ENCODE peak calls at places on chromosomes 13 and 19, in eight cellular contexts. W, O, M, V, I, L, D and R are unnamed samples. For H3K27me3, the result is how much of the 10 kb centered on the place peaks cover.

GRCh38 chr13:48808689-48809088 is 155.0 kb downstream of the CYSLTR2 start:
- DNase-seq in L (no peak), D (no peak), I (no peak), M (no peak), W (no peak), O (no peak), V (no peak), R (no peak)

GRCh38 chr19:45638930-45639729 is at the start of gene EML2:
- DNase-seq in V (no peak), D (peak), W (peak), M (no peak), I (peak), O (no peak), L (peak), R (no peak)

GRCh38 chr19:28710278-28710677 is 502.7 kb downstream of the UQCRFS1 start:
- DNase-seq in D (no peak), I (no peak), W (no peak), O (no peak), V (no peak), M (no peak), L (no peak), R (no peak)

GRCh38 chr13:52879950-52880650 is 31.7 kb upstream of the PCDH8 start:
- DNase-seq in M (no peak), O (no peak), I (no peak), D (no peak), W (no peak), V (no peak), L (no peak), R (no peak)

GRCh38 chr19:50537306-50537685 is 23.6 kb upstream of the ASPDH start:
- DNase-seq in M (no peak), V (no peak), D (no peak), I (no peak), L (no peak), W (no peak), O (no peak), R (no peak)

GRCh38 chr13:34942732-34943674 is 933 bp downstream of the NBEA start:
- DNase-seq in O (peak), L (peak), M (peak), I (no peak), D (peak), W (peak), V (peak), R (peak)

GRCh38 chr13:33509642-33510229 is 224.2 kb upstream of the STARD13 start:
- DNase-seq in I (no peak), O (peak), M (no peak), L (peak), V (peak), W (peak), D (peak), R (peak)

GRCh38 chr13:89457977-89458376 is 1786.8 kb downstream of the SLITRK5 start:
- DNase-seq in O (no peak), I (no peak), V (no peak), L (no peak), D (no peak), W (no peak), M (no peak), R (no peak)

GRCh38 chr13:107043016-107043957 is 475.4 kb upstream of the ARGLU1 start:
- DNase-seq in D (no peak), O (no peak), M (no peak), I (no peak), L (no peak), V (no peak), W (no peak), R (no peak)

GRCh38 chr13:37127706-37128241 is 22.3 kb upstream of the CSNK1A1L start:
- DNase-seq in D (peak), V (no peak), W (no peak), I (no peak), L (peak), O (no peak), M (no peak), R (no peak)

GRCh38 chr13:76717092-76717491 is 169.1 kb downstream of the KCTD12 start:
- DNase-seq in I (no peak), D (no peak), W (no peak), L (no peak), V (peak), M (no peak), O (no peak), R (no peak)

GRCh38 chr19:46963093-46963734 is 56.4 kb upstream of the NPAS1 start:
- DNase-seq in M (no peak), L (no peak), O (no peak), D (no peak), I (no peak), V (no peak), W (no peak), R (no peak)

GRCh38 chr13:51502206-51502651 is 49.4 kb upstream of the INTS6 start:
- DNase-seq in M (no peak), D (no peak), L (no peak), V (no peak), W (no peak), I (no peak), O (no peak), R (no peak)

GRCh38 chr13:24650157-24650556 is 30.1 kb upstream of the ATP12A start:
- DNase-seq in M (no peak), L (no peak), V (no peak), O (no peak), W (no peak), D (no peak), I (no peak), R (no peak)

GRCh38 chr13:70842062-70842644 is 733.9 kb upstream of the KLHL1 start:
- DNase-seq in D (no peak), W (no peak), V (no peak), I (no peak), M (no peak), L (no peak), O (no peak), R (no peak)

GRCh38 chr19:50843701-50844221 is 10.4 kb upstream of the KLK15 start:
- DNase-seq in I (no peak), L (no peak), V (no peak), D (no peak), W (no peak), M (no peak), O (no peak), R (no peak)

GRCh38 chr13:108787709-108788394 is 158.4 kb downstream of the MYO16 start:
- DNase-seq in M (no peak), W (no peak), L (no peak), D (no peak), O (no peak), V (no peak), I (no peak), R (no peak)

GRCh38 chr19:33394723-33395560 is 21.4 kb downstream of the CEBPG start:
- DNase-seq in V (no peak), W (no peak), M (peak), I (peak), L (no peak), O (no peak), D (peak), R (peak)

GRCh38 chr13:58573742-58574141 is 942.2 kb downstream of the PCDH17 start:
- DNase-seq in M (no peak), D (no peak), O (no peak), W (no peak), L (no peak), V (no peak), I (no peak), R (no peak)

GRCh38 chr19:3442487-3443071 is 37.7 kb downstream of the SMIM24 start:
- DNase-seq in W (no peak), O (no peak), L (no peak), D (no peak), I (no peak), V (no peak), M (no peak), R (peak)

GRCh38 chr19:17575871-17576757 is 20.7 kb downstream of the COLGALT1 start:
- DNase-seq in L (no peak), W (no peak), V (no peak), O (no peak), I (no peak), M (no peak), D (no peak), R (no peak)

GRCh38 chr19:13505761-13506549 is at the start of gene CACNA1A:
- DNase-seq in D (no peak), O (no peak), L (no peak), W (no peak), M (no peak), I (no peak), V (no peak), R (no peak)

GRCh38 chr13:23905766-23906165 is 8.5 kb upstream of the C1QTNF9B start:
- DNase-seq in D (no peak), I (no peak), M (no peak), V (no peak), O (no peak), W (no peak), L (no peak), R (no peak)

GRCh38 chr13:27524981-27525975 is 74.9 kb upstream of the MTIF3 start:
- DNase-seq in I (no peak), V (no peak), M (no peak), D (no peak), L (no peak), O (no peak), W (no peak), R (no peak)

GRCh38 chr13:56561327-56561726 is 579.4 kb upstream of the PRR20A start:
- DNase-seq in W (no peak), V (no peak), I (no peak), O (no peak), L (no peak), D (no peak), M (no peak), R (no peak)

GRCh38 chr13:42696191-42696590 is 85.2 kb upstream of the FAM216B start:
- DNase-seq in I (no peak), V (no peak), O (no peak), W (no peak), D (no peak), L (no peak), M (no peak), R (no peak)

GRCh38 chr19:43774103-43774939 is 6.5 kb downstream of the KCNN4 start:
- DNase-seq in D (peak), L (peak), V (peak), M (peak), W (no peak), O (peak), I (peak), R (peak)

GRCh38 chr13:80386592-80386991 is 45.7 kb upstream of the SPRY2 start:
- DNase-seq in D (peak), M (no peak), W (no peak), V (no peak), I (no peak), L (no peak), O (no peak), R (no peak)

GRCh38 chr19:14003279-14004051 is 2.7 kb downstream of the RFX1 start:
- DNase-seq in W (no peak), I (no peak), O (no peak), M (no peak), D (no peak), L (peak), V (no peak), R (no peak)

GRCh38 chr13:78317030-78317429 is 286.3 kb downstream of the POU4F1 start:
- DNase-seq in W (no peak), D (no peak), M (no peak), L (no peak), I (no peak), O (no peak), V (no peak), R (no peak)

GRCh38 chr13:110449225-110450015 is 112.1 kb downstream of the RAB20 start:
- DNase-seq in D (no peak), I (no peak), W (no peak), O (no peak), M (no peak), V (no peak), L (no peak), R (no peak)

GRCh38 chr13:96940961-96941360 is 53.3 kb downstream of the OXGR1 start:
- DNase-seq in D (no peak), L (no peak), V (no peak), W (no peak), M (no peak), I (no peak), O (no peak), R (no peak)

GRCh38 chr19:56097776-56098175 is 23.3 kb downstream of the ZNF787 start:
- DNase-seq in W (no peak), L (no peak), M (no peak), I (no peak), V (no peak), D (no peak), O (no peak), R (no peak)

GRCh38 chr13:29905845-29906244 is 55.4 kb upstream of the UBL3 start:
- DNase-seq in V (no peak), L (no peak), W (no peak), I (peak), O (no peak), M (no peak), D (peak), R (no peak)

DNA sequence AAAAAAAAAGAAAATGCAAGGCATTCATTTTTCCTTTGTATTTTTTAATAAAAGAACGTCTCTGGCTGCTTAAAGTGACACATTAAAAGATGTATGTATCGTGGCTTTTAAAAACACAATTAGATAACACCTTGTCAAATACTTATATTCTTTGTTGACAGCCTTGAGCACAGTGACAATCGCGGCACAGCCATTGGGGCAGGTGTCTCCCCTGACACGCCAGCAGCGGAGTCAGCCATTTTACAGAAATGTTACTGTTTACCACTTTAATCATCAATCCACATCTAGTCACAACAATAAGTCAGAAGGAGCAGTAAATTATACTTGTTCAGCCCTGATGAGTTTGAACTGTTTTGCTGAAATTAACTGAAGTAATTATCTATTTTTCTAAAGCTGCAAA is 224.1 kb downstream of the ZNF536 start:
- DNase-seq in L (no peak), O (no peak), V (no peak), M (no peak), D (no peak), I (no peak), W (peak), R (no peak)
- H3K27me3 ChIP-seq in L (under half), O (under half), V (under half), M (under half), D (under half), I (under half), W (under half), R (under half)

DNA sequence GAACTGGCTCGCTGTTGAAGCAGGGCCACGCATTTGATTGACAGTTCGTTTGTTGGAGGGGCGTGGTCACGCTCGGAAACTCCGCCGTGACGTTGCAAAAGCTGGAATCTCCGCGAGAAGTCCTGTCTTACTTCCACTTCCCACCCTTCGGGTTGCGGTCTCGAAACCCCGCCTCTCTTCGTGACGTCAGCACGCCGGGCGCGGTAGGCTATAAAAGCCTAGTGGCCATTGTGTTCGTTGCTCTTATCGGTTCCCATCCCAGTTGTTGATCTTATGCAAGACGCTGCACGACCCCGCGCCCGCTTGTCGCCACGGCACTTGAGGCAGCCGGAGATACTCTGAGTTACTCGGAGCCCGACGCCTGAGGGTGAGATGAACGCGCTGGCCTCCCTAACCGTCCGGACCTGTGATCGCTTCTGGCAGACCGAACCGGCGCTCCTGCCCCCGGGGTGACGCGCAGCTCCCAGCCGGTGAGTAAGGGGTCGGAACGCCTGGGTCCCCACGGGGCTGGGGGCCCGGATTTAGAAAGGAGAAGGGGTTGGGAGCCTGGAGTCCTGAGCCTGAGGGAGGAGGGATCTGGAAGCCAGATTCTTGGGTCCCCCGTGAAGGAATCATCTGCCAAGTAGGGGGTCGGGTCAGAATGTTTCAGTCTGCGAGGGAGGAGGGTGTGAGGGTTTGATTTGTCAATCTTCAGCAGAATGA is at the start of gene PPP1R15A:
- DNase-seq in I (peak), V (peak), W (peak), O (peak), M (peak), L (peak), D (peak), R (peak)
- TF ChIP-seq POLR2A in I (peak), V (peak), W (peak), O (peak), M (peak), L (peak), D (peak), R (peak)

GRCh38 chr19:41192574-41193419 is at the start of gene CYP2S1:
- DNase-seq in W (no peak), I (no peak), V (no peak), O (no peak), M (no peak), D (peak), L (no peak), R (no peak)
- H3K27ac ChIP-seq in W (no peak), I (no peak), V (no peak), O (no peak), M (no peak), D (no peak), L (no peak), R (no peak)

GRCh38 chr19:55080915-55081772 is 5.5 kb downstream of the EPS8L1 start:
- DNase-seq in D (peak), V (peak), W (no peak), L (peak), I (peak), M (peak), O (no peak), R (peak)
- H3K27me3 ChIP-seq in D (under half), V (half or more), W (half or more), L (under half), I (under half), M (under half), O (under half), R (half or more)

DNA sequence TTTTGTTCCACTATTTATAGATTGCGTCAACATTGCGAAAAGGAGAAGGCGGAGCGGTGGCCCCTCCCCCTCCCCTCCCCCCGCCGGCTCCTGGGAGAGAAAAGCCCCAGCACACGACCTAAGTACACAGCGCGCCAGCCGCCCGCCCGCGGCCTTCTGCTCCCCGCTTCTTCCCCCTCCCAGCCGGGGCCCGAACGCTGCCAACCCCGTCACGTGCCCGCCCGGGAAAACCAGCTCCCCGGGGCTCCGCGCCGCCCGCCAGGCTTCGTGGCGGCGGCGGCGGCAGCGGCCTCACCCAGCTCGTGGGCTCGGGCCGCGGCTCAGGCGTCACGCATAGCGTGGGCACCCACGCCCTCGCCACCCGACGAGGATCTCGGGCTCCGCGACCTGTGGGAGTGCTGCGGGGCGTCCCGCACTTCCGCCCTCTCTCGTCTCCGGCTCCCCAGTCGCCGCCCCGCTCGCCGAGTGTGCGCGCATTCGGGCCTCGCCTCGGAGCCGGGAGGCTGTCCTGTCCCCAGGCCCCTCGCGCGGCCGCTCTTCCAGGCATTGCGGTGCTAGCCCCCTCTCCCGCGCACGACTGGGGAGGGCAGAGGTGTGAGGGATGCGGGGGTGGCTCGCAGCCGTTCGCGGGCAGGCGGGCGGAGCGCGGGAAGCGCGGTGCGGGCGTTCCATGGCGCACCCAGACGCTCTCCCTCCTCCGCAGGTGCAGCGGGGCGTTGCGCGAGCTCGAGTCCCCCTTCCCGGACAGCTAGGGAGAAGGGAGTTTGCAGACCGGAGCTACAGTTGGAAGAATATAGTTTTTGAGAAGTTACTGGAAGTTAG is 110.5 kb downstream of the KCNRG start:
- DNase-seq in O (peak), M (peak), L (peak), V (peak), D (peak), I (peak), W (peak), R (peak)
- TF ChIP-seq POLR2A in O (no peak), M (peak), L (peak), V (peak), D (peak), I (peak), W (peak), R (peak)

GRCh38 chr13:99384468-99384867 is 77.3 kb upstream of the GPR183 start:
- DNase-seq in O (no peak), M (no peak), D (no peak), I (no peak), V (no peak), W (no peak), L (no peak), R (no peak)
- H3K27ac ChIP-seq in O (no peak), M (no peak), D (no peak), I (no peak), V (no peak), W (no peak), L (no peak), R (no peak)

GRCh38 chr19:54428323-54429175 is 13.3 kb downstream of the TTYH1 start:
- DNase-seq in L (no peak), D (no peak), M (no peak), O (no peak), W (no peak), V (no peak), I (no peak), R (no peak)
- H3K27me3 ChIP-seq in L (under half), D (under half), M (under half), O (under half), W (half or more), V (under half), I (under half), R (half or more)